ENCODE peak calls at places on chromosome 9, in seven cellular contexts. K is IMR-90, H is H1, I is heart left ventricle, G is uterus, M is ovary, V is transverse colon. J is an unnamed sample.
A peak's percentile ranks its signal among the peaks of the same experiment; 100 is the strongest.

GRCh38 chr9:135253305-135254004 is 166.0 kb downstream of the OLFM1 start:
- DNase-seq in M (no peak), I (peak; percentile 51), K (no peak), G (no peak), V (no peak), H (peak; percentile 69), J (no peak)

GRCh38 chr9:34957492-34958410 is at the start of gene PHF24:
- DNase-seq in K (no peak), M (no peak), V (no peak), I (no peak), H (peak; percentile 64), G (no peak), J (peak; percentile 88)

GRCh38 chr9:121776009-121776738 is 124.7 kb downstream of the DAB2IP start:
- DNase-seq in V (no peak), I (peak; percentile 48), K (no peak), H (no peak), G (peak; percentile 11), M (no peak), J (peak; percentile 19)

GRCh38 chr9:86660146-86660545 is 287.2 kb downstream of the GAS1 start:
- DNase-seq in I (no peak), G (no peak), K (peak; percentile 94), M (no peak), V (no peak), H (no peak), J (no peak)

GRCh38 chr9:28808042-28808441 is 1234.8 kb upstream of the C9orf72 start:
- DNase-seq in V (no peak), I (no peak), K (no peak), G (no peak), M (no peak), H (no peak), J (no peak)

GRCh38 chr9:89592963-89593775 is 11.6 kb upstream of the GADD45G start:
- DNase-seq in K (peak; percentile 57), V (no peak), G (no peak), M (no peak), H (peak; percentile 73), I (no peak), J (no peak)

GRCh38 chr9:127598839-127599549 is 13.1 kb upstream of the STXBP1 start:
- DNase-seq in G (no peak), M (no peak), V (no peak), H (no peak), I (no peak), K (no peak), J (no peak)

GRCh38 chr9:87682618-87683017 is 43.3 kb upstream of the CTSL start:
- DNase-seq in M (no peak), H (no peak), I (no peak), K (no peak), V (no peak), G (no peak), J (no peak)

GRCh38 chr9:37936965-37937364 is 33.0 kb upstream of the SLC25A51 start:
- DNase-seq in I (peak; percentile 64), V (no peak), M (no peak), G (no peak), K (peak; percentile 90), H (no peak), J (peak; percentile 42)

GRCh38 chr9:98118640-98119601 is at the start of gene TRIM14:
- DNase-seq in K (peak; percentile 55), I (peak; percentile 84), V (peak; percentile 85), M (peak; percentile 35), G (peak; percentile 54), H (peak; percentile 80), J (peak; percentile 75)

GRCh38 chr9:93111371-93112115 is 15.5 kb downstream of the CARD19 start:
- DNase-seq in I (peak; percentile 63), H (no peak), V (no peak), M (peak; percentile 21), G (peak; percentile 12), K (peak; percentile 48), J (peak; percentile 75)

GRCh38 chr9:122936464-122936863 is 4.4 kb upstream of the RABGAP1 start:
- DNase-seq in G (no peak), V (no peak), I (no peak), H (no peak), M (no peak), K (no peak), J (no peak)

GRCh38 chr9:93988056-93988455 is 32.9 kb upstream of the BARX1 start:
- DNase-seq in M (no peak), K (no peak), H (no peak), V (no peak), G (no peak), I (no peak), J (no peak)

GRCh38 chr9:2083552-2083951 is 68.4 kb downstream of the SMARCA2 start:
- DNase-seq in M (no peak), H (no peak), K (no peak), G (no peak), I (no peak), V (no peak), J (no peak)

GRCh38 chr9:120362446-120362845 is 217.5 kb downstream of the CDK5RAP2 start:
- DNase-seq in K (peak; percentile 50), H (no peak), G (no peak), M (no peak), I (no peak), V (no peak), J (no peak)

GRCh38 chr9:127535396-127535795 is 76.7 kb upstream of the STXBP1 start:
- DNase-seq in G (no peak), H (no peak), V (no peak), M (no peak), K (no peak), I (no peak), J (no peak)

GRCh38 chr9:77498891-77499290 is 149.2 kb downstream of the GNA14 start:
- DNase-seq in H (no peak), I (no peak), K (no peak), G (no peak), M (no peak), V (no peak), J (no peak)

GRCh38 chr9:137298983-137299521 is 3.0 kb downstream of the NRARP start:
- DNase-seq in V (peak; percentile 45), G (no peak), H (no peak), I (no peak), M (peak; percentile 18), K (no peak), J (no peak)

GRCh38 chr9:137297966-137298365 is 4.1 kb downstream of the NRARP start:
- DNase-seq in H (peak; percentile 54), K (no peak), M (no peak), G (no peak), V (no peak), I (no peak), J (no peak)

GRCh38 chr9:137297060-137297664 is 4.9 kb downstream of the NRARP start:
- DNase-seq in I (no peak), V (peak; percentile 42), H (peak; percentile 54), M (peak; percentile 19), K (no peak), G (no peak), J (no peak)

GRCh38 chr9:137299938-137300337 is 2.1 kb downstream of the NRARP start:
- DNase-seq in M (no peak), V (peak; percentile 47), H (peak; percentile 71), G (no peak), I (no peak), K (no peak), J (no peak)

GRCh38 chr9:137298401-137298982 is 3.6 kb downstream of the NRARP start:
- DNase-seq in M (peak; percentile 31), I (peak; percentile 68), G (no peak), K (no peak), V (peak; percentile 76), H (peak; percentile 71), J (peak; percentile 27)
- TF ChIP-seq POLR2A in M (no peak), I (no peak), G (no peak), K (no peak), V (peak; percentile 70), H (no peak), J (no peak)

DNA sequence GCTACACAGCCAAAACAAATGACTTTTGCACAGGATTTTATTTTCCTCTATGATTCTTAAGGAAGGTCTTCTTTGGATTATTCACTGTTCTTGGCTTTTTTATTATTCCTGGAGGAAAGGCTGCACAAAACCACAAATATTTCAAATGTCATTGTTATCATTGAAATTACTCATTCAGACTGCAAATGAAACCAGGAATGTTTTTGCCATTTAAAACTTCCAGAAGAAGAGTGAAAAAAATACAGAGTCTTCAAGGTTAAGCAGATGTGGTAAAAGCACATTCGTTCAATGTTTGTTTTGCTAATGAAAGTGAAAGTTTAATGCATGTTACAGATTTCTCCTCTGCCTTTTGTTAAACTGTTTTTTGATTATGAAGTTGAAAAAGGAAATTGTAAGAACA is 238.2 kb downstream of the TLE4 start:
- DNase-seq in V (no peak), K (peak; percentile 90), I (no peak), M (no peak), H (no peak), G (no peak), J (no peak)
- H3K4me1 ChIP-seq in V (no peaks in the 10 kb centered on the region), K (peaks cover 4% of the 10 kb centered on the region), I (no peaks in the 10 kb centered on the region), M (peaks cover 3% of the 10 kb centered on the region), H (no peaks in the 10 kb centered on the region), G (no peaks in the 10 kb centered on the region), J (no peaks in the 10 kb centered on the region)

DNA sequence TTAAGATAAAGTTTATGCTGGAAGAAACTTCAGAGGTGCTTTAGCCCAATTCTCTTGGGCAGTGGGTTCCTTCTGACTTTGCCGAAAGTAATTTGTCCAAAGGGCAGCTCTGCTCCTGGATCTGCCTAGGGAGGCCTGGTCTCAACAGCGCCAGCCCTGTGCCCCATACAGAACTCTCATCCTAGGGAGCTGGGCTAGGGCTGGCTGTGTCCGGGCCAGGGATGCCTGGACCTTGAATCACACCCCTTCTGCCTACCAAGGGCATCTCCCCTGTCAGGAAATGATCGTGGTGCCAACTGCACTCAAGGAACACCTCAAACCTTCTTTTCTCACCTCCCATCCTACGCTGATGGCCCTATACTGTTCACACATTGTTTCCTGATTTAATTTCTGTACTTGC is 37.3 kb upstream of the NFIB start:
- DNase-seq in K (no peak), M (no peak), H (no peak), G (no peak), V (no peak), I (no peak), J (no peak)
- H3K27me3 ChIP-seq in K (peaks cover 89% of the 10 kb centered on the region), M (no peaks in the 10 kb centered on the region), H (peaks cover 61% of the 10 kb centered on the region), G (peaks cover 8% of the 10 kb centered on the region), V (peaks cover 71% of the 10 kb centered on the region), I (no peaks in the 10 kb centered on the region), J (peaks cover 16% of the 10 kb centered on the region)

GRCh38 chr9:70413798-70414775 is at the start of gene KLF9:
- DNase-seq in M (peak; percentile 93), H (peak; percentile 81), I (peak; percentile 93), K (peak; percentile 97), V (peak; percentile 95), G (peak; percentile 93), J (peak; percentile 92)
- TF ChIP-seq POLR2A in M (peak; percentile 92), H (no peak), I (peak; percentile 97), K (peak; percentile 97), V (peak; percentile 99), G (peak; percentile 96), J (peak; percentile 96)

GRCh38 chr9:70407081-70407503 is 7.4 kb downstream of the KLF9 start:
- DNase-seq in V (no peak), G (no peak), H (no peak), K (peak; percentile 99), M (no peak), I (no peak), J (no peak)

GRCh38 chr9:70404261-70404660 is 10.2 kb downstream of the KLF9 start:
- DNase-seq in I (no peak), M (no peak), G (no peak), V (no peak), H (no peak), K (no peak), J (no peak)

GRCh38 chr9:70408393-70409040 is 5.9 kb downstream of the KLF9 start:
- DNase-seq in H (no peak), M (no peak), G (no peak), K (no peak), V (no peak), I (no peak), J (no peak)

GRCh38 chr9:70405808-70406445 is 8.5 kb downstream of the KLF9 start:
- DNase-seq in G (no peak), I (no peak), K (no peak), V (peak; percentile 46), M (no peak), H (no peak), J (no peak)

GRCh38 chr9:70406446-70406862 is 8.0 kb downstream of the KLF9 start:
- DNase-seq in K (peak; percentile 62), H (no peak), I (no peak), V (peak; percentile 33), G (peak; percentile 57), M (peak; percentile 49), J (no peak)
- H3K4me1 ChIP-seq in K (peaks cover 34% of the 10 kb centered on the region), H (peaks cover 14% of the 10 kb centered on the region), I (peaks cover 21% of the 10 kb centered on the region), V (peaks cover 44% of the 10 kb centered on the region), G (peaks cover 14% of the 10 kb centered on the region), M (peaks cover 45% of the 10 kb centered on the region), J (peaks cover 74% of the 10 kb centered on the region)

J was measured in upper lobe of left lung.